ENCODE peak calls at places on chromosomes 11 and 22, in ten cellular contexts. M, C, I, K, R, Y, E, V, H and X are unnamed samples.

GRCh38 chr22:20402960-20403778 is 9.2 kb downstream of the ZNF74 start:
- DNase-seq in E (no peak), Y (no peak), C (no peak), V (no peak), I (no peak), M (no peak), K (no peak), H (peak), R (no peak), X (no peak)

GRCh38 chr22:17968126-17968525 is 56.2 kb downstream of the MICAL3 start:
- DNase-seq in R (no peak), H (no peak), V (no peak), E (no peak), I (peak), C (no peak), Y (no peak), M (peak), K (no peak), X (no peak)

GRCh38 chr22:24305260-24305692 is 34.6 kb downstream of the SPECC1L start:
- DNase-seq in H (no peak), I (no peak), K (no peak), E (peak), V (no peak), R (no peak), C (no peak), M (no peak), Y (peak), X (no peak)

GRCh38 chr11:2196970-2197770 is 25.6 kb upstream of the TH start:
- DNase-seq in Y (peak), M (peak), I (peak), R (peak), K (peak), C (peak), H (peak), E (peak), V (peak), X (no peak)

GRCh38 chr11:19868281-19868821 is 155.7 kb downstream of the NAV2 start:
- DNase-seq in R (peak), Y (no peak), I (peak), K (no peak), V (no peak), C (no peak), M (peak), E (peak), H (no peak), X (peak)

GRCh38 chr11:111097191-111097590 is 148.3 kb upstream of the POU2AF2 start:
- DNase-seq in K (no peak), E (peak), V (no peak), M (no peak), H (no peak), C (no peak), R (peak), I (no peak), Y (no peak), X (no peak)

GRCh38 chr11:40276960-40277359 is 1182.5 kb downstream of the LRRC4C start:
- DNase-seq in R (no peak), K (no peak), H (no peak), M (no peak), I (no peak), V (no peak), Y (no peak), C (no peak), E (no peak), X (no peak)

GRCh38 chr11:68093565-68093964 is 27.6 kb downstream of the CHKA start:
- DNase-seq in H (no peak), E (no peak), C (no peak), K (no peak), V (no peak), M (no peak), Y (no peak), I (no peak), R (no peak), X (no peak)

GRCh38 chr11:85694385-85694980 is 8.5 kb upstream of the CCDC89 start:
- DNase-seq in M (no peak), R (no peak), C (peak), V (no peak), Y (no peak), H (peak), K (no peak), E (peak), I (no peak), X (no peak)

GRCh38 chr22:22207845-22208564 is 36.6 kb upstream of the VPREB1 start:
- DNase-seq in I (peak), K (peak), V (peak), H (peak), E (peak), C (peak), M (peak), R (peak), Y (peak), X (no peak)

GRCh38 chr22:40714514-40714966 is 35.3 kb downstream of the MCHR1 start:
- DNase-seq in H (no peak), V (no peak), E (peak), R (no peak), Y (no peak), M (no peak), I (no peak), K (no peak), C (no peak), X (no peak)

GRCh38 chr11:73269353-73270088 is 2.6 kb upstream of the P2RY6 start:
- DNase-seq in I (no peak), H (no peak), E (no peak), R (no peak), K (no peak), C (no peak), M (peak), V (no peak), Y (no peak), X (no peak)

GRCh38 chr11:109000531-109000930 is 335.7 kb downstream of the DDX10 start:
- DNase-seq in I (peak), H (no peak), Y (no peak), E (no peak), C (no peak), M (peak), V (no peak), R (no peak), K (no peak), X (no peak)

GRCh38 chr11:73034330-73034729 is 107.8 kb downstream of the FCHSD2 start:
- DNase-seq in C (no peak), I (no peak), R (no peak), E (no peak), H (no peak), M (no peak), Y (no peak), V (no peak), K (no peak), X (no peak)

GRCh38 chr22:24327827-24328226 is 57.2 kb downstream of the SPECC1L start:
- DNase-seq in E (no peak), Y (no peak), R (no peak), M (no peak), H (no peak), V (no peak), C (no peak), K (no peak), I (no peak), X (no peak)

GRCh38 chr11:125075242-125075625 is 12.1 kb downstream of the SLC37A2 start:
- DNase-seq in K (no peak), V (no peak), R (no peak), E (no peak), C (no peak), M (no peak), I (no peak), H (no peak), Y (no peak), X (no peak)

GRCh38 chr11:114250993-114251796 is 45.0 kb upstream of the NNMT start:
- DNase-seq in I (no peak), C (no peak), Y (no peak), R (no peak), K (no peak), E (no peak), M (no peak), V (no peak), H (no peak), X (no peak)

GRCh38 chr11:59818572-59818971 is 8.0 kb upstream of the MRPL16 start:
- DNase-seq in V (no peak), C (peak), I (no peak), R (no peak), M (no peak), Y (peak), E (no peak), H (no peak), K (no peak), X (no peak)

GRCh38 chr22:49810363-49811013 is 17.2 kb downstream of the BRD1 start:
- DNase-seq in H (no peak), Y (no peak), K (no peak), E (peak), C (no peak), R (no peak), I (no peak), V (no peak), M (no peak), X (no peak)

GRCh38 chr11:113274708-113275582 is 39.4 kb upstream of the TTC12 start:
- DNase-seq in I (no peak), M (no peak), K (no peak), C (no peak), E (peak), V (no peak), R (no peak), H (no peak), Y (no peak), X (no peak)

GRCh38 chr11:24635588-24636290 is 138.9 kb downstream of the LUZP2 start:
- DNase-seq in I (no peak), M (no peak), E (no peak), K (no peak), Y (no peak), C (no peak), H (no peak), V (no peak), R (no peak), X (no peak)

GRCh38 chr22:46674367-46674781 is 54.2 kb downstream of the GRAMD4 start:
- DNase-seq in I (no peak), R (peak), V (peak), M (no peak), Y (peak), C (peak), K (no peak), E (no peak), H (peak), X (no peak)

GRCh38 chr22:32622004-32622761 is 147.6 kb downstream of the FBXO7 start:
- DNase-seq in K (no peak), R (peak), C (no peak), V (no peak), M (no peak), H (no peak), I (no peak), Y (no peak), E (peak), X (peak)

GRCh38 chr11:133793271-133793848 is 52.0 kb downstream of the SPATA19 start:
- DNase-seq in C (no peak), Y (no peak), V (no peak), H (no peak), E (no peak), I (no peak), R (no peak), M (no peak), K (no peak), X (no peak)

GRCh38 chr22:41445171-41446056 is 1.2 kb downstream of the TOB2 start:
- DNase-seq in V (no peak), I (peak), C (peak), R (peak), E (peak), Y (no peak), M (no peak), H (no peak), K (no peak), X (no peak)

GRCh38 chr11:33307984-33308383 is 50.8 kb downstream of the HIPK3 start:
- DNase-seq in I (no peak), R (no peak), V (no peak), K (no peak), E (peak), M (no peak), H (no peak), Y (no peak), C (no peak), X (no peak)

GRCh38 chr11:100925935-100926334 is 203.7 kb downstream of the PGR start:
- DNase-seq in E (peak), Y (no peak), C (no peak), H (peak), M (no peak), R (no peak), I (no peak), V (no peak), K (no peak), X (no peak)